ENCODE peak calls at places on chromosome 13, in nine cellular contexts. One of them, this sample, is unnamed.

GRCh38 chr13:81738364-81738763 is 1397.4 kb upstream of the SPRY2 start:
- DNase-seq in breast epithelium: no peak
- DNase-seq in IMR-90: no peak
- DNase-seq in Peyer's patch: no peak
- DNase-seq in adrenal gland: no peak
- DNase-seq in transverse colon: no peak
- DNase-seq in right lobe of liver: no peak
- DNase-seq in HepG2: no peak
- DNase-seq in NB4: no peak
- DNase-seq in this sample: no peak

GRCh38 chr13:50303963-50304721 is 288.9 kb downstream of the KCNRG start:
- DNase-seq in breast epithelium: no peak
- DNase-seq in IMR-90: no peak
- DNase-seq in Peyer's patch: no peak
- DNase-seq in adrenal gland: no peak
- DNase-seq in transverse colon: no peak
- DNase-seq in right lobe of liver: no peak
- DNase-seq in HepG2: no peak
- DNase-seq in NB4: no peak
- DNase-seq in this sample: no peak

GRCh38 chr13:109517516-109517915 is 268.9 kb downstream of the IRS2 start:
- DNase-seq in breast epithelium: no peak
- DNase-seq in IMR-90: no peak
- DNase-seq in Peyer's patch: no peak
- DNase-seq in adrenal gland: no peak
- DNase-seq in transverse colon: no peak
- DNase-seq in right lobe of liver: no peak
- DNase-seq in HepG2: no peak
- DNase-seq in NB4: no peak
- DNase-seq in this sample: no peak

GRCh38 chr13:50715402-50716146 is 127.9 kb downstream of the DLEU7 start:
- DNase-seq in breast epithelium: no peak
- DNase-seq in IMR-90: no peak
- DNase-seq in Peyer's patch: no peak
- DNase-seq in adrenal gland: peak
- DNase-seq in transverse colon: peak
- DNase-seq in right lobe of liver: peak
- DNase-seq in HepG2: no peak
- DNase-seq in NB4: peak
- DNase-seq in this sample: peak

GRCh38 chr13:112368883-112369282 is 7.3 kb upstream of the SPACA7 start:
- DNase-seq in breast epithelium: no peak
- DNase-seq in IMR-90: no peak
- DNase-seq in Peyer's patch: no peak
- DNase-seq in adrenal gland: no peak
- DNase-seq in transverse colon: no peak
- DNase-seq in right lobe of liver: no peak
- DNase-seq in HepG2: no peak
- DNase-seq in NB4: no peak
- DNase-seq in this sample: peak

GRCh38 chr13:103516009-103516795 is 450.0 kb upstream of the SLC10A2 start:
- DNase-seq in breast epithelium: no peak
- DNase-seq in IMR-90: no peak
- DNase-seq in Peyer's patch: no peak
- DNase-seq in adrenal gland: no peak
- DNase-seq in transverse colon: no peak
- DNase-seq in right lobe of liver: no peak
- DNase-seq in HepG2: no peak
- DNase-seq in NB4: no peak
- DNase-seq in this sample: no peak

GRCh38 chr13:111156421-111156820 is 41.3 kb downstream of the ARHGEF7 start:
- DNase-seq in breast epithelium: no peak
- DNase-seq in IMR-90: no peak
- DNase-seq in Peyer's patch: no peak
- DNase-seq in adrenal gland: no peak
- DNase-seq in transverse colon: no peak
- DNase-seq in right lobe of liver: no peak
- DNase-seq in HepG2: no peak
- DNase-seq in NB4: no peak
- DNase-seq in this sample: no peak

GRCh38 chr13:77386880-77387606 is 60.1 kb upstream of the MYCBP2 start:
- DNase-seq in breast epithelium: no peak
- DNase-seq in IMR-90: peak
- DNase-seq in Peyer's patch: no peak
- DNase-seq in adrenal gland: no peak
- DNase-seq in transverse colon: no peak
- DNase-seq in right lobe of liver: no peak
- DNase-seq in HepG2: no peak
- DNase-seq in NB4: peak
- DNase-seq in this sample: peak

GRCh38 chr13:30910676-30911075 is 4.6 kb downstream of the MEDAG start:
- DNase-seq in breast epithelium: no peak
- DNase-seq in IMR-90: no peak
- DNase-seq in Peyer's patch: no peak
- DNase-seq in adrenal gland: no peak
- DNase-seq in transverse colon: no peak
- DNase-seq in right lobe of liver: no peak
- DNase-seq in HepG2: no peak
- DNase-seq in NB4: no peak
- DNase-seq in this sample: no peak

GRCh38 chr13:46526763-46527162 is 26.2 kb upstream of the LRCH1 start:
- DNase-seq in breast epithelium: no peak
- DNase-seq in IMR-90: no peak
- DNase-seq in Peyer's patch: no peak
- DNase-seq in adrenal gland: no peak
- DNase-seq in transverse colon: no peak
- DNase-seq in right lobe of liver: no peak
- DNase-seq in HepG2: no peak
- DNase-seq in NB4: no peak
- DNase-seq in this sample: no peak

GRCh38 chr13:108377646-108378206 is 108.2 kb downstream of the TNFSF13B start:
- DNase-seq in breast epithelium: no peak
- DNase-seq in IMR-90: no peak
- DNase-seq in Peyer's patch: no peak
- DNase-seq in adrenal gland: no peak
- DNase-seq in transverse colon: no peak
- DNase-seq in right lobe of liver: peak
- DNase-seq in HepG2: no peak
- DNase-seq in NB4: no peak
- DNase-seq in this sample: no peak

GRCh38 chr13:66492479-66492878 is 737.7 kb downstream of the PCDH9 start:
- DNase-seq in breast epithelium: no peak
- DNase-seq in IMR-90: no peak
- DNase-seq in Peyer's patch: no peak
- DNase-seq in adrenal gland: no peak
- DNase-seq in transverse colon: no peak
- DNase-seq in right lobe of liver: no peak
- DNase-seq in HepG2: peak
- DNase-seq in NB4: no peak
- DNase-seq in this sample: no peak

GRCh38 chr13:109869312-109870237 is 83.2 kb upstream of the IRS2 start:
- DNase-seq in breast epithelium: peak
- DNase-seq in IMR-90: peak
- DNase-seq in Peyer's patch: peak
- DNase-seq in adrenal gland: peak
- DNase-seq in transverse colon: peak
- DNase-seq in right lobe of liver: peak
- DNase-seq in HepG2: no peak
- DNase-seq in NB4: peak
- DNase-seq in this sample: no peak

GRCh38 chr13:90315061-90315460 is 1032.4 kb upstream of the MIR17HG start:
- DNase-seq in breast epithelium: no peak
- DNase-seq in IMR-90: no peak
- DNase-seq in Peyer's patch: no peak
- DNase-seq in adrenal gland: no peak
- DNase-seq in transverse colon: no peak
- DNase-seq in right lobe of liver: no peak
- DNase-seq in HepG2: no peak
- DNase-seq in NB4: no peak
- DNase-seq in this sample: no peak

GRCh38 chr13:103006706-103007426 is 59.4 kb downstream of the SLC10A2 start:
- DNase-seq in breast epithelium: no peak
- DNase-seq in IMR-90: no peak
- DNase-seq in Peyer's patch: no peak
- DNase-seq in adrenal gland: no peak
- DNase-seq in transverse colon: no peak
- DNase-seq in right lobe of liver: no peak
- DNase-seq in HepG2: no peak
- DNase-seq in NB4: peak
- DNase-seq in this sample: no peak

GRCh38 chr13:95552539-95553270 is at the start of gene CLDN10:
- DNase-seq in breast epithelium: no peak
- DNase-seq in IMR-90: no peak
- DNase-seq in Peyer's patch: no peak
- DNase-seq in adrenal gland: no peak
- DNase-seq in transverse colon: no peak
- DNase-seq in right lobe of liver: no peak
- DNase-seq in HepG2: no peak
- DNase-seq in NB4: no peak
- DNase-seq in this sample: no peak

GRCh38 chr13:109314101-109314500 is 472.3 kb downstream of the IRS2 start:
- DNase-seq in breast epithelium: no peak
- DNase-seq in IMR-90: no peak
- DNase-seq in Peyer's patch: no peak
- DNase-seq in adrenal gland: peak
- DNase-seq in transverse colon: no peak
- DNase-seq in right lobe of liver: no peak
- DNase-seq in HepG2: no peak
- DNase-seq in NB4: no peak
- DNase-seq in this sample: no peak

GRCh38 chr13:20231839-20232555 is at the start of gene GJB6:
- DNase-seq in breast epithelium: no peak
- DNase-seq in IMR-90: no peak
- DNase-seq in Peyer's patch: no peak
- DNase-seq in adrenal gland: no peak
- DNase-seq in transverse colon: peak
- DNase-seq in right lobe of liver: no peak
- DNase-seq in HepG2: no peak
- DNase-seq in NB4: no peak
- DNase-seq in this sample: no peak

GRCh38 chr13:77265336-77265735 is 61.6 kb downstream of the MYCBP2 start:
- DNase-seq in breast epithelium: no peak
- DNase-seq in IMR-90: no peak
- DNase-seq in Peyer's patch: no peak
- DNase-seq in adrenal gland: no peak
- DNase-seq in transverse colon: no peak
- DNase-seq in right lobe of liver: no peak
- DNase-seq in HepG2: no peak
- DNase-seq in NB4: no peak
- DNase-seq in this sample: no peak

GRCh38 chr13:32117696-32118095 is 86.1 kb downstream of the FRY start:
- DNase-seq in breast epithelium: no peak
- DNase-seq in IMR-90: peak
- DNase-seq in Peyer's patch: no peak
- DNase-seq in adrenal gland: peak
- DNase-seq in transverse colon: no peak
- DNase-seq in right lobe of liver: no peak
- DNase-seq in HepG2: no peak
- DNase-seq in NB4: peak
- DNase-seq in this sample: no peak

GRCh38 chr13:44692173-44692713 is 116.1 kb upstream of the TSC22D1 start:
- DNase-seq in breast epithelium: no peak
- DNase-seq in IMR-90: peak
- DNase-seq in Peyer's patch: no peak
- DNase-seq in adrenal gland: no peak
- DNase-seq in transverse colon: no peak
- DNase-seq in right lobe of liver: no peak
- DNase-seq in HepG2: no peak
- DNase-seq in NB4: peak
- DNase-seq in this sample: no peak
- TF ChIP-seq POLR2A in breast epithelium: no peak
- TF ChIP-seq POLR2A in IMR-90: peak
- TF ChIP-seq POLR2A in Peyer's patch: no peak
- TF ChIP-seq POLR2A in adrenal gland: no peak
- TF ChIP-seq POLR2A in transverse colon: no peak
- TF ChIP-seq POLR2A in right lobe of liver: no peak
- TF ChIP-seq POLR2A in HepG2: peak
- TF ChIP-seq POLR2A in NB4: no peak
- TF ChIP-seq POLR2A in this sample: no peak

GRCh38 chr13:99304541-99304940 is 2.7 kb downstream of the GPR183 start:
- DNase-seq in breast epithelium: no peak
- DNase-seq in IMR-90: no peak
- DNase-seq in Peyer's patch: no peak
- DNase-seq in adrenal gland: no peak
- DNase-seq in transverse colon: no peak
- DNase-seq in right lobe of liver: no peak
- DNase-seq in HepG2: no peak
- DNase-seq in NB4: no peak
- DNase-seq in this sample: no peak
- H3K4me3 ChIP-seq in breast epithelium: peak
- H3K4me3 ChIP-seq in IMR-90: no peak
- H3K4me3 ChIP-seq in Peyer's patch: peak
- H3K4me3 ChIP-seq in adrenal gland: no peak
- H3K4me3 ChIP-seq in transverse colon: peak
- H3K4me3 ChIP-seq in right lobe of liver: no peak
- H3K4me3 ChIP-seq in HepG2: no peak
- H3K4me3 ChIP-seq in NB4: no peak
- H3K4me3 ChIP-seq in this sample: no peak

DNA sequence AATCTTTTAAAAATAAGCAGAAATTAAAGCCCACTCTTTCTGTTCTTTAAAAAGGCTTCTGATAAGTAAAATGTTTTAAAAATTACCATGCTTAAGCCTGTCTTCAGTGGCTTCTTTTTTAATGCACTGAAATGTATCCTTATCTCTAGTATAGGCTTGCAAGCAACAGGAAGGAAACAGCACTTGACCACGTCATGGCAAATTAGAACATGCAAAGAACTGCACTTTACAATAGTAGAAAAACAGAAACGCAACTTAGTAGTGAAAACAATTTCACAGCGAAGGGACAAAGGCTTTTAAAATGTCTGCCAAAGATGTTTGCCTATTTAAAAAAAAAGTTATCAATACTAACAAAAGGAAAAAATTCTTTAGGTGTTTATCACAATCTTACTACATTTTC is 36.3 kb downstream of the ELF1 start:
- DNase-seq in breast epithelium: no peak
- DNase-seq in IMR-90: peak
- DNase-seq in Peyer's patch: no peak
- DNase-seq in adrenal gland: no peak
- DNase-seq in transverse colon: peak
- DNase-seq in right lobe of liver: no peak
- DNase-seq in HepG2: no peak
- DNase-seq in NB4: peak
- DNase-seq in this sample: peak
- TF ChIP-seq POLR2A in breast epithelium: no peak
- TF ChIP-seq POLR2A in IMR-90: no peak
- TF ChIP-seq POLR2A in Peyer's patch: peak
- TF ChIP-seq POLR2A in adrenal gland: no peak
- TF ChIP-seq POLR2A in transverse colon: peak
- TF ChIP-seq POLR2A in right lobe of liver: peak
- TF ChIP-seq POLR2A in HepG2: no peak
- TF ChIP-seq POLR2A in NB4: peak
- TF ChIP-seq POLR2A in this sample: no peak

DNA sequence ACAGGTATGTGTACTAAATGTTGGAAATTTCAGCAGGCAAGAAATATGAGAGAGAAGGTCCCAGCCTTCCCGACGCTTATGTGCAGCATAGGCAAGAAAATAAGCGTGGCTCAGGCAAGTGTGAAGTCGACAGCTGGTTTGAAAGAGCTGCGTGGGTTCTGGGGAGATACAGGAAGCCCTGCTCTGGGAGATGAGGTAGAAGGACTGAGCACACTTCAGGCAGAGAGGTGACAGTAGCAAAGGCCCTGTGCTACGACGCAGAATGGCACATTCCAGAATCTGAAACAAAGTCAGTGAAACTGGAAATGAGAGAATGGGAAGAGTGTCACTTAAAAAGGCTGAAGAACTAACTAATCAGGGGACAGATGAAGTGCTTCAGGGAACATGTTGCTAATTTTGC is 160.2 kb downstream of the SPRY2 start:
- DNase-seq in breast epithelium: no peak
- DNase-seq in IMR-90: no peak
- DNase-seq in Peyer's patch: no peak
- DNase-seq in adrenal gland: no peak
- DNase-seq in transverse colon: no peak
- DNase-seq in right lobe of liver: no peak
- DNase-seq in HepG2: no peak
- DNase-seq in NB4: no peak
- DNase-seq in this sample: no peak
- H3K4me3 ChIP-seq in breast epithelium: no peak
- H3K4me3 ChIP-seq in IMR-90: no peak
- H3K4me3 ChIP-seq in Peyer's patch: no peak
- H3K4me3 ChIP-seq in adrenal gland: no peak
- H3K4me3 ChIP-seq in transverse colon: no peak
- H3K4me3 ChIP-seq in right lobe of liver: no peak
- H3K4me3 ChIP-seq in HepG2: no peak
- H3K4me3 ChIP-seq in NB4: no peak
- H3K4me3 ChIP-seq in this sample: no peak

This sample was measured in lower leg skin.